ENCODE peak calls at places on chromosomes 2 and 18, in four cellular contexts. B is lower leg skin, C is nephron progenitor cell, H is Daoy. I is an unnamed sample.

GRCh38 chr2:204544961-204545860 is at the start of gene PARD3B:
- DNase-seq in B (peak; percentile 27), C (peak; percentile 74), H (peak; percentile 61), I (no peak)

GRCh38 chr2:98508690-98509054 is 64.0 kb downstream of the INPP4A start:
- DNase-seq in B (peak; percentile 34), H (no peak), C (no peak), I (no peak)

GRCh38 chr18:49227456-49227855 is 233.0 kb downstream of the DYM start:
- DNase-seq in B (no peak), C (no peak), H (peak; percentile 11), I (no peak)

GRCh38 chr2:127081826-127082633 is 24.9 kb downstream of the BIN1 start:
- DNase-seq in C (peak; percentile 33), H (no peak), B (no peak), I (no peak)

GRCh38 chr2:38497670-38498037 is 105.1 kb downstream of the HNRNPLL start:
- DNase-seq in B (no peak), C (no peak), H (no peak), I (no peak)

GRCh38 chr18:33560686-33561370 is 17.2 kb upstream of the ASXL3 start:
- DNase-seq in H (no peak), B (no peak), C (no peak), I (no peak)

GRCh38 chr2:196453613-196454047 is 185.9 kb upstream of the CCDC150 start:
- DNase-seq in B (no peak), H (peak; percentile 59), C (peak; percentile 14), I (no peak)

GRCh38 chr2:107648781-107649413 is 177.8 kb upstream of the RGPD4 start:
- DNase-seq in B (no peak), H (peak; percentile 9), C (no peak), I (no peak)